ENCODE peak calls at places on chromosomes 12 and 14, in four cellular contexts. J is body of pancreas, C is cardiac muscle cell, I is mammary epithelial cell. P is an unnamed sample.

GRCh38 chr12:98456583-98457573 is 58.5 kb upstream of the TMPO start:
- DNase-seq in I (peak; percentile 39), J (peak; percentile 63), C (peak; percentile 65), P (peak; percentile 62)

GRCh38 chr12:93135286-93136239 is 206.5 kb upstream of the EEA1 start:
- DNase-seq in J (no peak), I (no peak), C (no peak), P (peak; percentile 6)

GRCh38 chr12:42698213-42698612 is 108.7 kb upstream of the PRICKLE1 start:
- DNase-seq in I (peak; percentile 84), J (no peak), C (peak; percentile 90), P (no peak)

GRCh38 chr14:69615471-69616407 is 4.3 kb downstream of the SUSD6 start:
- DNase-seq in C (peak; percentile 87), J (peak; percentile 38), I (peak; percentile 61), P (peak; percentile 34)

GRCh38 chr12:84804691-84805473 is 107.7 kb downstream of the SLC6A15 start:
- DNase-seq in I (no peak), J (no peak), C (no peak), P (no peak)

GRCh38 chr14:24233538-24233866 is 773 bp downstream of the GMPR2 start:
- DNase-seq in J (peak; percentile 10), I (peak; percentile 17), C (no peak), P (no peak)

GRCh38 chr12:115325858-115326257 is 641.9 kb upstream of the TBX3 start:
- DNase-seq in I (no peak), J (no peak), C (no peak), P (no peak)

GRCh38 chr12:14988035-14988434 is 15.2 kb downstream of the PDE6H start:
- DNase-seq in I (no peak), C (peak; percentile 35), J (no peak), P (no peak)

GRCh38 chr14:75531660-75532317 is 9.5 kb downstream of the BATF start:
- DNase-seq in I (no peak), J (no peak), C (no peak), P (no peak)

GRCh38 chr14:71524321-71524982 is 407.8 kb upstream of the RGS6 start:
- DNase-seq in C (no peak), I (no peak), J (no peak), P (no peak)

GRCh38 chr12:52050116-52050770 is 999 bp upstream of the NR4A1 start:
- DNase-seq in J (peak; percentile 62), C (peak; percentile 70), I (peak; percentile 14), P (no peak)

GRCh38 chr12:56999456-56999855 is 6.9 kb downstream of the ZBTB39 start:
- DNase-seq in C (no peak), I (no peak), J (no peak), P (no peak)

GRCh38 chr14:44625098-44625497 is 118.0 kb upstream of the FSCB start:
- DNase-seq in C (no peak), I (no peak), J (no peak), P (no peak)

GRCh38 chr12:19453961-19454360 is 14.7 kb downstream of the AEBP2 start:
- DNase-seq in J (no peak), I (no peak), C (no peak), P (no peak)

GRCh38 chr12:753401-754237 is 1.2 kb downstream of the WNK1 start:
- DNase-seq in C (peak; percentile 32), J (peak; percentile 52), I (no peak), P (peak; percentile 67)

GRCh38 chr12:4001031-4001430 is 127.8 kb upstream of the PARP11 start:
- DNase-seq in C (no peak), J (no peak), I (no peak), P (no peak)

GRCh38 chr14:71061458-71061857 is 154.2 kb downstream of the PCNX1 start:
- DNase-seq in I (no peak), C (peak; percentile 17), J (no peak), P (no peak)

GRCh38 chr12:71426648-71427047 is 12.9 kb upstream of the LGR5 start:
- DNase-seq in I (peak; percentile 10), C (peak; percentile 38), J (no peak), P (no peak)

GRCh38 chr12:52749827-52750226 is 27.3 kb downstream of the KRT76 start:
- DNase-seq in C (no peak), J (no peak), I (no peak), P (no peak)

GRCh38 chr14:99654235-99655000 is 9.5 kb downstream of the HHIPL1 start:
- DNase-seq in J (peak; percentile 52), C (peak; percentile 92), I (peak; percentile 43), P (peak; percentile 52)
- TF ChIP-seq CTCF in J (no peak), C (peak; percentile 3), I (no peak), P (no peak)

GRCh38 chr14:63308723-63309317 is 9.9 kb downstream of the GPHB5 start:
- DNase-seq in I (no peak), J (peak; percentile 27), C (peak; percentile 33), P (peak; percentile 66)
- TF ChIP-seq CTCF in I (peak; percentile 61), J (no peak), C (peak; percentile 61), P (peak; percentile 69)

GRCh38 chr14:53399057-53399456 is 245.9 kb upstream of the DDHD1 start:
- DNase-seq in J (no peak), C (peak; percentile 39), I (no peak), P (no peak)
- TF ChIP-seq CTCF in J (no peak), C (no peak), I (peak; percentile 42), P (no peak)

DNA sequence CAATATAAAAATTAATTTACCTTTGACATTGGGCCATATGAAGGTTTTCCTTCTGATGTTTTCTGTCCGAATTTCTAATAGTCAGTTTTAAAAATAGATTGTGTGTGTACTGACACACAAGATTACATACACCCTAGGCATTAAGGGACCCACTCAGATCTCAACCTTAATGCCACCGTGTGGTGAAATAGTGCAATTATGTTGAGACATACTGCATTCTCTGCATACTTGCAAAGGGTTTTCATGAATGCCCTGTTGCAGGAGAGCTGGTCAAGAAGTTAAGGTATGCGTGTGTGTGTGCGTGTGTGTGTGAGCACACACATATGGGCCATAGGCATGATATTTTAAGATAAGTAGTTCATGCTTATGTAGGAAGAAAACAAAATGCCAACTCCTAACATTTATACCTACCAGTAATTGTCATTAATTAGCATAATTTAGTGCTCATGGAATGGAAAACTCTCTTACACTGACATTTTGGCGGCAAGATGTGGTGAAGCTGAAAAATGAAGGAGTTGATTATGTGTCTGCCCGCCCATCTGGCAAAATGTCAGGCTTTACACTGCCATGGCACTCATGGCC is 58.8 kb downstream of the PIK3C2G start:
- DNase-seq in I (peak; percentile 78), C (peak; percentile 86), J (no peak), P (peak; percentile 71)
- TF ChIP-seq CTCF in I (peak; percentile 63), C (peak; percentile 57), J (no peak), P (peak; percentile 51)

GRCh38 chr12:121089031-121089812 is 43.5 kb upstream of the P2RX7 start:
- DNase-seq in C (peak; percentile 5), I (no peak), J (no peak), P (no peak)
- TF ChIP-seq CTCF in C (peak; percentile 14), I (no peak), J (no peak), P (no peak)

DNA sequence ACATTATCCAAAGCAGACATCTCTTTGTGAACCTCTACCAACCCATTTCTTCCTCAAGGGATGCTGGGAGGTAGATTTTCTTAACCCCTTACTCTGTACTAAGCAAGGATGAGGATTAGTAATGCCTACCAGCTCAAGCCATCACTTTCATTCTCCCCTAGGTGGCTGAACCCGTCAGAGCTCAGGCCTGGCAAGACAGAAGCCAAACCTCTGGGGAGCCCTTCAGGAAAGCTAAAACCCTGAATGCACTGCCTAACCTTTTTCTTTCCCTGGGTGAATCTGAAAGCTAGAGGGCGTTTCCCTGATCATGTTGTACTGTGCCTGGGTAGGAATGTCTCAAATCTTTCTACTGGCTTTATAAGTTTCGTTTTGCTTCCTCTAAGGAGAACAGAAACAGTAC is 617.3 kb downstream of the RPL10L start:
- DNase-seq in I (no peak), J (no peak), C (no peak), P (no peak)
- TF ChIP-seq CTCF in I (no peak), J (no peak), C (no peak), P (no peak)

GRCh38 chr12:66152732-66153131 is 17.1 kb downstream of the TMBIM4 start:
- DNase-seq in I (no peak), C (peak; percentile 47), J (no peak), P (no peak)

GRCh38 chr12:66143868-66144267 is 13.3 kb upstream of the LLPH start:
- DNase-seq in I (no peak), C (no peak), J (no peak), P (no peak)

GRCh38 chr12:66144796-66145754 is 14.5 kb upstream of the LLPH start:
- DNase-seq in C (peak; percentile 95), I (peak; percentile 55), J (peak; percentile 29), P (peak; percentile 76)

GRCh38 chr12:66154776-66155175 is 15.0 kb downstream of the TMBIM4 start:
- DNase-seq in I (peak; percentile 23), J (no peak), C (peak; percentile 46), P (no peak)

DNA sequence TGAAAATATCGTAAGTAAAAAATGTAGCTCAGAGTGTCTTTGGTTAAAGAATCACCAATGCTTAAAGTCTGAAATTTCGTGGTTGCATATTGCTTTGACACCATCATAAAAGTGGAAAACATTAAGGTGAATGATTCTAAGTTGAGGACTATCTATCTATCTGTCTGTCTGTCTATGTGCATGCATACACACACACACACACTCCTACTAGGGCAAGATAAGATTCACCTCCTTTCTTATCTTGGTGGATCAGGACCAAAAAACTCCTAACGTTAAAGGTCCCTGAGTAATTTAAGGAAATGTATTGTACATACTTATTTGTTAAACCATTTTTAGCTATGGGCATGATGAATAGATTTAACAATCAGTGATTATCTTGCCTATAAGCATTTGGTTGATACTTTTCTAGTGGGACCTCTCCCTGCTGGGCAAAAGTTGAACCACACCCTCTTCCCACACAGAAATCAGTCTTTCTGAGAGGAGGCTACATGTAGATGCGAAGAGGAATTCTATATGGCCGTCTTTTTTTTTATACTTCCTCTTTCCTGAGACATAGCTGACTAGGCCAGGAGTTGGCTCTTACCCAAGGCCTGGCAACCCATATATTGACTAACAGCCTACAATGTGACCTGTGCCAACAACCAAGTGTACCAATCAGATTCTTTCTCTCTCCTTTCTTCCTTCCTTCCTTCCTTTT is 19.3 kb upstream of the LLPH start:
- DNase-seq in J (no peak), I (no peak), C (peak; percentile 28), P (no peak)
- TF ChIP-seq CTCF in J (no peak), I (no peak), C (peak; percentile 10), P (no peak)

DNA sequence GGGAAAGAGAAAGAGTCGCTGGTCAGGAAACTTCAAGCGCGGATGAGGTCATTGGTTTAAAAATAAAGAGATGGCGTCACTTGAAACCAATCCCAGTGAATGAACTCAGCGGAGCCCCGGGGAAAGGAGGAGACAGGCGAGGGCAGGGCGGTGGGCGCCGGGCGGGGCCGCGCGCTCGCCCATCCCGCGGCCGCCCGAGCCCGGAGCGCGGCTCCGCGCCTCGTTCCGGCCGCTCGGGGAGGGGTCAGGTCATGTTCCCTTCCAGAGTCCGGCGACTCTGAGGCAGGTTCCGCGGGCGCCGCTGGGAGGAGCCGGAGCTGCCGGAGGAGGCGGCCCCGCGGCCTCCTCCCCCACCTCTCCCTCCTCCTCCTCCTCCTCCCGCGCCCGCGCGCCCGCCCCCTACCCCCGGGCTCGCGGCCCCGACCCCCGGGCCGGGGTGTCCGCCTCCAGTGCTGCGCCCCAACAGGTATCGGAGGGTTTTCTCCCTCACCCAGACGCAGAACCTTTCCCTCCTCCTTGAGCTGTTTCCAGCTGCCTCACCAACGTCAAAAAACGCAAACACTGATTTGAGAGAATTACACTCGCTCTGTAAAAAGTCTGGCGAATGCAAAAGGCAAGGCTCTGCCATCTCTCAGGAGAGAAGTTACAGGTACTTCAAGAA is at the start of gene DUSP16:
- DNase-seq in C (peak; percentile 97), I (peak; percentile 91), J (peak; percentile 94), P (peak; percentile 94)
- TF ChIP-seq CTCF in C (no peak), I (no peak), J (no peak), P (no peak)

GRCh38 chr14:25461780-25462179 is 411.8 kb upstream of the STXBP6 start:
- DNase-seq in I (no peak), C (no peak), J (no peak), P (no peak)
- TF ChIP-seq CTCF in I (no peak), C (no peak), J (no peak), P (no peak)